ENCODE peak calls at places on chromosomes 6 and 20, in seven cellular contexts. One of them, this sample, is unnamed.

GRCh38 chr20:24337074-24337473 is 132.4 kb upstream of the SYNDIG1 start:
- DNase-seq in psoas muscle: no peak
- DNase-seq in epithelial cell of esophagus: peak
- DNase-seq in fibroblast of lung: peak
- DNase-seq in heart right ventricle: no peak
- DNase-seq in fibroblast of the aortic adventitia: peak
- DNase-seq in brain microvascular endothelial cell: peak
- DNase-seq in this sample: no peak

GRCh38 chr6:108616973-108617372 is 56.3 kb downstream of the FOXO3 start:
- DNase-seq in epithelial cell of esophagus: no peak
- DNase-seq in heart right ventricle: no peak
- DNase-seq in fibroblast of lung: peak
- DNase-seq in psoas muscle: no peak
- DNase-seq in brain microvascular endothelial cell: no peak
- DNase-seq in fibroblast of the aortic adventitia: peak
- DNase-seq in this sample: peak

GRCh38 chr6:101079696-101080270 is 198.7 kb upstream of the ASCC3 start:
- DNase-seq in epithelial cell of esophagus: no peak
- DNase-seq in brain microvascular endothelial cell: no peak
- DNase-seq in heart right ventricle: no peak
- DNase-seq in fibroblast of the aortic adventitia: no peak
- DNase-seq in fibroblast of lung: no peak
- DNase-seq in psoas muscle: no peak
- DNase-seq in this sample: no peak

GRCh38 chr6:12014873-12015149 is 2.7 kb downstream of the HIVEP1 start:
- DNase-seq in heart right ventricle: no peak
- DNase-seq in psoas muscle: no peak
- DNase-seq in fibroblast of the aortic adventitia: no peak
- DNase-seq in fibroblast of lung: no peak
- DNase-seq in brain microvascular endothelial cell: no peak
- DNase-seq in epithelial cell of esophagus: no peak
- DNase-seq in this sample: no peak

GRCh38 chr6:156383059-156383458 is 394.1 kb upstream of the ARID1B start:
- DNase-seq in brain microvascular endothelial cell: no peak
- DNase-seq in psoas muscle: no peak
- DNase-seq in fibroblast of lung: no peak
- DNase-seq in fibroblast of the aortic adventitia: no peak
- DNase-seq in epithelial cell of esophagus: no peak
- DNase-seq in heart right ventricle: no peak
- DNase-seq in this sample: no peak

GRCh38 chr20:46078954-46079353 is 10.8 kb downstream of the NCOA5 start:
- DNase-seq in heart right ventricle: no peak
- DNase-seq in fibroblast of the aortic adventitia: no peak
- DNase-seq in epithelial cell of esophagus: no peak
- DNase-seq in brain microvascular endothelial cell: no peak
- DNase-seq in psoas muscle: no peak
- DNase-seq in fibroblast of lung: no peak
- DNase-seq in this sample: no peak

GRCh38 chr6:53192590-53193232 is 44.1 kb upstream of the GCM1 start:
- DNase-seq in epithelial cell of esophagus: no peak
- DNase-seq in fibroblast of lung: no peak
- DNase-seq in brain microvascular endothelial cell: no peak
- DNase-seq in psoas muscle: no peak
- DNase-seq in heart right ventricle: no peak
- DNase-seq in fibroblast of the aortic adventitia: no peak
- DNase-seq in this sample: peak

GRCh38 chr6:42197574-42198362 is 3.0 kb upstream of the GUCA1B start:
- DNase-seq in brain microvascular endothelial cell: peak
- DNase-seq in fibroblast of lung: peak
- DNase-seq in fibroblast of the aortic adventitia: peak
- DNase-seq in epithelial cell of esophagus: peak
- DNase-seq in psoas muscle: no peak
- DNase-seq in heart right ventricle: no peak
- DNase-seq in this sample: no peak

GRCh38 chr20:18058661-18059467 is 1.1 kb upstream of the OVOL2 start:
- DNase-seq in fibroblast of the aortic adventitia: no peak
- DNase-seq in epithelial cell of esophagus: peak
- DNase-seq in psoas muscle: no peak
- DNase-seq in heart right ventricle: no peak
- DNase-seq in fibroblast of lung: no peak
- DNase-seq in brain microvascular endothelial cell: no peak
- DNase-seq in this sample: no peak

GRCh38 chr6:33851959-33852358 is 48.2 kb upstream of the MLN start:
- DNase-seq in fibroblast of the aortic adventitia: no peak
- DNase-seq in psoas muscle: no peak
- DNase-seq in heart right ventricle: no peak
- DNase-seq in fibroblast of lung: no peak
- DNase-seq in epithelial cell of esophagus: peak
- DNase-seq in brain microvascular endothelial cell: no peak
- DNase-seq in this sample: no peak

GRCh38 chr6:157157228-157157627 is 166.1 kb downstream of the TMEM242 start:
- DNase-seq in brain microvascular endothelial cell: no peak
- DNase-seq in fibroblast of lung: no peak
- DNase-seq in psoas muscle: no peak
- DNase-seq in fibroblast of the aortic adventitia: no peak
- DNase-seq in epithelial cell of esophagus: no peak
- DNase-seq in heart right ventricle: no peak
- DNase-seq in this sample: no peak

GRCh38 chr20:49664914-49665313 is 48.8 kb downstream of the B4GALT5 start:
- DNase-seq in fibroblast of lung: no peak
- DNase-seq in brain microvascular endothelial cell: no peak
- DNase-seq in psoas muscle: no peak
- DNase-seq in fibroblast of the aortic adventitia: no peak
- DNase-seq in epithelial cell of esophagus: no peak
- DNase-seq in heart right ventricle: no peak
- DNase-seq in this sample: no peak

GRCh38 chr6:96624957-96625356 is 62.0 kb downstream of the FHL5 start:
- DNase-seq in heart right ventricle: no peak
- DNase-seq in brain microvascular endothelial cell: no peak
- DNase-seq in fibroblast of the aortic adventitia: no peak
- DNase-seq in epithelial cell of esophagus: no peak
- DNase-seq in fibroblast of lung: no peak
- DNase-seq in psoas muscle: no peak
- DNase-seq in this sample: no peak

GRCh38 chr6:113971786-113972185 is 838 bp upstream of the HDAC2 start:
- DNase-seq in epithelial cell of esophagus: peak
- DNase-seq in psoas muscle: no peak
- DNase-seq in fibroblast of lung: peak
- DNase-seq in brain microvascular endothelial cell: no peak
- DNase-seq in heart right ventricle: no peak
- DNase-seq in fibroblast of the aortic adventitia: peak
- DNase-seq in this sample: no peak
- H3K4me3 ChIP-seq in epithelial cell of esophagus: peak
- H3K4me3 ChIP-seq in psoas muscle: peak
- H3K4me3 ChIP-seq in fibroblast of lung: peak
- H3K4me3 ChIP-seq in brain microvascular endothelial cell: peak
- H3K4me3 ChIP-seq in heart right ventricle: peak
- H3K4me3 ChIP-seq in fibroblast of the aortic adventitia: peak
- H3K4me3 ChIP-seq in this sample: peak

GRCh38 chr6:111845441-111845871 is 27.8 kb downstream of the FYN start:
- DNase-seq in fibroblast of lung: no peak
- DNase-seq in heart right ventricle: no peak
- DNase-seq in epithelial cell of esophagus: no peak
- DNase-seq in psoas muscle: no peak
- DNase-seq in brain microvascular endothelial cell: no peak
- DNase-seq in fibroblast of the aortic adventitia: no peak
- DNase-seq in this sample: no peak
- H3K4me3 ChIP-seq in fibroblast of lung: no peak
- H3K4me3 ChIP-seq in heart right ventricle: no peak
- H3K4me3 ChIP-seq in epithelial cell of esophagus: no peak
- H3K4me3 ChIP-seq in psoas muscle: no peak
- H3K4me3 ChIP-seq in brain microvascular endothelial cell: no peak
- H3K4me3 ChIP-seq in fibroblast of the aortic adventitia: no peak
- H3K4me3 ChIP-seq in this sample: no peak

DNA sequence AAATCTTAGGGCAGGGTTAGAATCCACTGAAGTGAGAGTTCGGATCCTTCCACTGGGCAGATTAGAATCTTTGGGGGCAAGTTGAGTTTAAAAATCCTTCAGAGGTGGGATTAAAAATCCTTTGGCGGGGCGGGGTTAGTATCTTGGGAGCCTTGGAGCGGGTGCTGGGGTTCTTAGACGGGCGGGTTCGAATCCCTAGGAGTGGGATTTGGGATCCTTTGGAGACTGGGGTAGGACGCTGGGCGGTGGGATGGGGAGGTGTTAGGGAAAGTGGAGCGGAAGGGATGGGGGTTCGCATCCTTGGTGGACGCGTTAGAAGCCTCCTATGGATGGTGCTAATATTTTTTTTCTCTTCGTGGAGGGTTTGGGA is 337 bp upstream of the HCK start:
- DNase-seq in brain microvascular endothelial cell: no peak
- DNase-seq in fibroblast of the aortic adventitia: no peak
- DNase-seq in epithelial cell of esophagus: no peak
- DNase-seq in fibroblast of lung: no peak
- DNase-seq in heart right ventricle: no peak
- DNase-seq in psoas muscle: no peak
- DNase-seq in this sample: no peak
- H3K4me3 ChIP-seq in brain microvascular endothelial cell: no peak
- H3K4me3 ChIP-seq in fibroblast of the aortic adventitia: no peak
- H3K4me3 ChIP-seq in epithelial cell of esophagus: no peak
- H3K4me3 ChIP-seq in fibroblast of lung: no peak
- H3K4me3 ChIP-seq in heart right ventricle: peak
- H3K4me3 ChIP-seq in psoas muscle: peak
- H3K4me3 ChIP-seq in this sample: no peak

GRCh38 chr6:163415620-163416379 is 1.3 kb downstream of the QKI start:
- DNase-seq in fibroblast of the aortic adventitia: peak
- DNase-seq in psoas muscle: peak
- DNase-seq in heart right ventricle: peak
- DNase-seq in epithelial cell of esophagus: peak
- DNase-seq in fibroblast of lung: peak
- DNase-seq in brain microvascular endothelial cell: peak
- DNase-seq in this sample: no peak

GRCh38 chr6:163414367-163415175 is at the start of gene QKI:
- DNase-seq in fibroblast of lung: peak
- DNase-seq in fibroblast of the aortic adventitia: peak
- DNase-seq in epithelial cell of esophagus: peak
- DNase-seq in heart right ventricle: peak
- DNase-seq in psoas muscle: peak
- DNase-seq in brain microvascular endothelial cell: no peak
- DNase-seq in this sample: no peak

GRCh38 chr6:163416380-163416629 is 1.8 kb downstream of the QKI start:
- DNase-seq in psoas muscle: no peak
- DNase-seq in fibroblast of the aortic adventitia: no peak
- DNase-seq in brain microvascular endothelial cell: no peak
- DNase-seq in heart right ventricle: no peak
- DNase-seq in epithelial cell of esophagus: no peak
- DNase-seq in fibroblast of lung: no peak
- DNase-seq in this sample: no peak

GRCh38 chr6:163414117-163414366 is 476 bp upstream of the QKI start:
- DNase-seq in heart right ventricle: no peak
- DNase-seq in fibroblast of the aortic adventitia: no peak
- DNase-seq in epithelial cell of esophagus: no peak
- DNase-seq in fibroblast of lung: no peak
- DNase-seq in brain microvascular endothelial cell: no peak
- DNase-seq in psoas muscle: no peak
- DNase-seq in this sample: no peak

DNA sequence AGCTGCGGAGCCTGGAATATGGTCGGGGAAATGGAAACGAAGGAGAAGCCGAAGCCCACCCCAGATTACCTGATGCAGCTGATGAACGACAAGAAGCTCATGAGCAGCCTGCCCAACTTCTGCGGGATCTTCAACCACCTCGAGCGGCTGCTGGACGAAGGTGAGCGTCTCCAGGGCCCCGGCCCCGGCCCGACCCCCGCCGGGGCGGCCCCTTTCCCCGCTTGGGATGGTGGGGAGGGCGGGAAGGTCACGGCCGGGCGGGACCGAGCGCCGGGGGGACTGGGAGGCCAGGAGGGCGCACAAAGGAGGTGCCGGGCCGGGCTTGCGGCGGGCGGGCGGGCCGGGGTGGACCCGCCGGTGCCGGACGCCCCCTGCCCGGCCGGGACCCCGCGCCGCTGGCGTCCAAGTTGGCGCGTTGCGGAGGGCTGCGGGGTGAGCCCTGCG is 680 bp downstream of the QKI start:
- DNase-seq in psoas muscle: peak
- DNase-seq in fibroblast of lung: no peak
- DNase-seq in fibroblast of the aortic adventitia: no peak
- DNase-seq in brain microvascular endothelial cell: no peak
- DNase-seq in epithelial cell of esophagus: no peak
- DNase-seq in heart right ventricle: peak
- DNase-seq in this sample: no peak
- H3K4me3 ChIP-seq in psoas muscle: peak
- H3K4me3 ChIP-seq in fibroblast of lung: peak
- H3K4me3 ChIP-seq in fibroblast of the aortic adventitia: peak
- H3K4me3 ChIP-seq in brain microvascular endothelial cell: peak
- H3K4me3 ChIP-seq in epithelial cell of esophagus: peak
- H3K4me3 ChIP-seq in heart right ventricle: peak
- H3K4me3 ChIP-seq in this sample: peak

GRCh38 chr20:58389324-58389967 is 417 bp downstream of the VAPB start:
- DNase-seq in fibroblast of lung: peak
- DNase-seq in epithelial cell of esophagus: peak
- DNase-seq in brain microvascular endothelial cell: no peak
- DNase-seq in psoas muscle: no peak
- DNase-seq in heart right ventricle: no peak
- DNase-seq in fibroblast of the aortic adventitia: no peak
- DNase-seq in this sample: no peak

GRCh38 chr20:58389968-58390658 is 1.1 kb downstream of the VAPB start:
- DNase-seq in fibroblast of the aortic adventitia: no peak
- DNase-seq in heart right ventricle: no peak
- DNase-seq in psoas muscle: no peak
- DNase-seq in fibroblast of lung: no peak
- DNase-seq in epithelial cell of esophagus: no peak
- DNase-seq in brain microvascular endothelial cell: no peak
- DNase-seq in this sample: no peak

GRCh38 chr20:58388882-58389323 is at the start of gene VAPB:
- DNase-seq in heart right ventricle: peak
- DNase-seq in fibroblast of the aortic adventitia: peak
- DNase-seq in brain microvascular endothelial cell: peak
- DNase-seq in epithelial cell of esophagus: peak
- DNase-seq in psoas muscle: peak
- DNase-seq in fibroblast of lung: peak
- DNase-seq in this sample: peak

GRCh38 chr20:58392286-58392685 is 3.3 kb downstream of the VAPB start:
- DNase-seq in fibroblast of the aortic adventitia: no peak
- DNase-seq in fibroblast of lung: no peak
- DNase-seq in brain microvascular endothelial cell: no peak
- DNase-seq in psoas muscle: no peak
- DNase-seq in epithelial cell of esophagus: no peak
- DNase-seq in heart right ventricle: no peak
- DNase-seq in this sample: no peak

GRCh38 chr20:58390659-58391035 is 1.6 kb downstream of the VAPB start:
- DNase-seq in psoas muscle: no peak
- DNase-seq in fibroblast of lung: no peak
- DNase-seq in fibroblast of the aortic adventitia: no peak
- DNase-seq in epithelial cell of esophagus: no peak
- DNase-seq in heart right ventricle: no peak
- DNase-seq in brain microvascular endothelial cell: no peak
- DNase-seq in this sample: no peak
- H3K4me3 ChIP-seq in psoas muscle: peak
- H3K4me3 ChIP-seq in fibroblast of lung: no peak
- H3K4me3 ChIP-seq in fibroblast of the aortic adventitia: peak
- H3K4me3 ChIP-seq in epithelial cell of esophagus: peak
- H3K4me3 ChIP-seq in heart right ventricle: peak
- H3K4me3 ChIP-seq in brain microvascular endothelial cell: no peak
- H3K4me3 ChIP-seq in this sample: peak

GRCh38 chr20:41002842-41003142 is 25.8 kb upstream of the TOP1 start:
- DNase-seq in epithelial cell of esophagus: peak
- DNase-seq in fibroblast of the aortic adventitia: no peak
- DNase-seq in heart right ventricle: no peak
- DNase-seq in psoas muscle: peak
- DNase-seq in brain microvascular endothelial cell: no peak
- DNase-seq in fibroblast of lung: no peak
- DNase-seq in this sample: no peak
- H3K4me3 ChIP-seq in epithelial cell of esophagus: no peak
- H3K4me3 ChIP-seq in fibroblast of the aortic adventitia: no peak
- H3K4me3 ChIP-seq in heart right ventricle: no peak
- H3K4me3 ChIP-seq in psoas muscle: no peak
- H3K4me3 ChIP-seq in brain microvascular endothelial cell: peak
- H3K4me3 ChIP-seq in fibroblast of lung: peak
- H3K4me3 ChIP-seq in this sample: no peak

This sample was measured in LNCaP clone FGC.